ENCODE peak calls at places on chromosome 17, in seven cellular contexts. V, W, N, A, E, M and P are unnamed samples.

GRCh38 chr17:13346996-13347762 is 254.6 kb downstream of the HS3ST3A1 start:
- DNase-seq in E (no peak), V (no peak), A (no peak), W (peak), M (peak), N (peak), P (no peak)

GRCh38 chr17:8338806-8339205 is 834 bp upstream of the ODF4 start:
- DNase-seq in V (no peak), E (no peak), A (no peak), N (no peak), M (no peak), W (no peak), P (no peak)

GRCh38 chr17:76869209-76869877 is 1.1 kb downstream of the MGAT5B start:
- DNase-seq in V (no peak), A (no peak), M (no peak), W (no peak), N (no peak), E (no peak), P (no peak)

GRCh38 chr17:65772989-65773388 is 211.5 kb upstream of the AXIN2 start:
- DNase-seq in N (no peak), M (no peak), V (no peak), A (no peak), E (no peak), W (no peak), P (no peak)

GRCh38 chr17:72193395-72194106 is 72.7 kb downstream of the SOX9 start:
- DNase-seq in M (no peak), W (no peak), A (no peak), N (no peak), E (peak), V (no peak), P (no peak)

GRCh38 chr17:80216473-80217456 is 3.4 kb downstream of the SGSH start:
- DNase-seq in W (no peak), E (no peak), M (no peak), A (no peak), V (no peak), N (no peak), P (no peak)

GRCh38 chr17:48074322-48075054 is 26.3 kb downstream of the NFE2L1 start:
- DNase-seq in E (peak), W (peak), V (no peak), M (no peak), A (peak), N (no peak), P (no peak)

GRCh38 chr17:6913608-6914443 is 82.0 kb upstream of the ALOX12 start:
- DNase-seq in E (peak), W (peak), V (peak), A (peak), M (no peak), N (no peak), P (peak)

GRCh38 chr17:14919049-14919545 is 346.0 kb downstream of the PMP22 start:
- DNase-seq in N (no peak), E (no peak), M (no peak), V (no peak), W (no peak), A (no peak), P (no peak)

GRCh38 chr17:43563262-43564079 is 17.3 kb upstream of the ETV4 start:
- DNase-seq in M (no peak), N (no peak), E (no peak), W (no peak), V (no peak), A (no peak), P (no peak)

GRCh38 chr17:47813077-47813476 is 8.5 kb downstream of the OSBPL7 start:
- DNase-seq in A (no peak), M (peak), E (no peak), W (no peak), V (no peak), N (no peak), P (no peak)

GRCh38 chr17:59510611-59511010 is 54.8 kb upstream of the DHX40 start:
- DNase-seq in M (no peak), N (no peak), E (no peak), A (no peak), V (no peak), W (no peak), P (no peak)
- H3K27ac ChIP-seq in M (no peak), N (no peak), E (no peak), A (no peak), V (no peak), W (no peak), P (no peak)

DNA sequence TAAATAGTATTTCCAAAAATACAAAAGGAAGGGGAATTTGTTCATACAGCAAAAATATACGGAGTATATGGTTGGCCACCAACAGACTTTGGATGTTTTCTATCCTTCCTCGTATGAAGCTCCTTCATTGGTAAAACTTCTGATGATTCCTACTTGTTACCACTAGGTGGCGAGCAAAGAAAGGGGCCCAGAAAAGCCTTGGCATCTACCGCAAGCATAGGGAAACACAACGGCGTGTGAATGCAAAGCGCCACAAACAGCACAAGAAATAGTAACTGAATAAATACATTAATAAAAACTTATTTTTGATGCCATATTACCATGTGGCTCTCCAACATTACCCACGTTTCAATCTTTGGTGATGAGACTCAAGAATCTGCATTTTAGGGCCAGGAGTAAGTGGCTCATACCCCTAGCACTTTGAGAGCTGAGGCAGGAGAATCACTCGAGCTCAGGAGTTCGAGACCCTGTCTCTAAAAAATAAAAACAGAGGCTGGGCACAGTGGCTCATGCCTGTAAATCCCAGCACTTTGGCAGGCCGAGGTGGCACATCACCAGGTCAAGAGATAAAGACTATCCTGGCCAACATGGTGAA is 34.5 kb downstream of the YWHAE start:
- DNase-seq in E (no peak), W (peak), V (no peak), A (peak), N (peak), M (no peak), P (peak)
- H3K27ac ChIP-seq in E (peak), W (peak), V (peak), A (no peak), N (peak), M (peak), P (no peak)

DNA sequence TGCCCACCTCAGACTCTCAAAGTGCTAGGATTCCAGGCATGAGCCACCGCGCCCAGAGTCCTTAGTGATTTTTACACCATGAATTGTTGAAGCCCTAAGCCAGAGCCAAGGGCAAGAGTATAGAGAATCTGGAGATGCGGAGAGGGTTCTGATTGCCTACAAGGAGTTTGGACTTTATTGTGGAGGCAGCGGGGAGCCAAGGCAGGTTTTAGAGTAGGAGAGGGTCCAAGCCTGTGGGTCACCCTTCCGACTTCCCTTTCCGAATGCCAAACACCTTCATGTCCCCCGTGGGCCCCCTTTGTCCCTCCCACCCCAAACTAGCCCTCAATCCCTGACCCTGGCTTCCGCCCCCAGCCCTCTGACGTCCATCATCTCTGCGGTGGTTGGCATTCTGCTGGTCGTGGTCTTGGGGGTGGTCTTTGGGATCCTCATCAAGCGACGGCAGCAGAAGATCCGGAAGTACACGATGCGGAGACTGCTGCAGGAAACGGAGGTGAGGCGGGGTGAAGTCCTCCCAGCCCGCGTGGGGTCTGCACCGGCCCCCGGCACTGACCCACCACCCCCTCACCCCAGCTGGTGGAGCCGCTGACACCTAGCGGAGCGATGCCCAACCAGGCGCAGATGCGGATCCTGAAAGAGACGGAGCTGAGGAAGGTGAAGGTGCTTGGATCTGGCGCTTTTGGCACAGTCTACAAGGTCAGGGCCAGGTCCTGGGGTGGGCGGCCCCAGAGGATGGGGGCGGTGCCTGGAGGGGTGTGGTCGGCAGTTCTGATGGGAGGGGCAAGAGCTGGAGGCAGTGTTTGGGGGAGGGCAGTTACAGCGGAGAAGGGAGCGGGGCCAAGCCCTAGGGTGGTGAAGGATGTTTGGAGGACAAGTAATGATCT is 7.1 kb downstream of the MIEN1 start:
- DNase-seq in E (no peak), A (no peak), N (no peak), V (no peak), M (no peak), W (no peak), P (no peak)
- H3K27ac ChIP-seq in E (no peak), A (no peak), N (no peak), V (no peak), M (no peak), W (peak), P (no peak)

DNA sequence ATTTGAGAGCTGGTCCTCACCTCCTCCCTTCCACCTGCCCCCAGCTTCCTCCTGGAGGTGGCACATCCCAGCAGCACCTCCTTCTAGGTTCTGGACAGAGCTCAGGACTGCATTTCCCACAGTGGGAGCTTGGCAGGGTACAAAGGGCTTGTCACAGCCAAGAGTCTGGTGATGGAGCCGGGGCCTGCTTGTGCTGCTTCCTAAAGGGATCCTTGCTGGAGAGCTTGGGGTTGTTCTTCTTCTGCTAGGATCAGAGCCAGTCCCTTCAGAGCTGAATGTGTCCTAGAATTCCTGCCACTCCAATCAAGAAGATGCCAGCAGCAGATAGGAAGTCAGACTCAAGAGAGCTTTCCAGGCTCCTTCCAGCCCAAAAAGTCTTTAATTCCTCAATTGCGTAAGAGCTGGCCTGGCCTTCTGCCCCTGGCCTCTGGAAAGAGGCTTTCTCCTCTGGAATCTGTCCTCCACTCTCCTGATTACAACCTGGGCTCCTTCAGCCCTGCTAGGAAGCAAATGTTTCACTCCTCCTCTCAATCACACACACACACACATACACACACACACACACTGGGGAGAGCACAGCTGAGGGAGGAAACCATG is 4.4 kb downstream of the CD300E start:
- DNase-seq in N (no peak), M (no peak), A (no peak), W (no peak), E (peak), V (no peak), P (no peak)
- H3K27ac ChIP-seq in N (no peak), M (no peak), A (no peak), W (no peak), E (no peak), V (no peak), P (no peak)

GRCh38 chr17:82776454-82776853 is 24.6 kb downstream of the TBCD start:
- DNase-seq in V (no peak), W (no peak), N (no peak), M (no peak), A (no peak), E (no peak), P (no peak)

GRCh38 chr17:82781894-82782274 is 30.0 kb downstream of the TBCD start:
- DNase-seq in E (peak), A (peak), V (peak), N (peak), M (no peak), W (peak), P (peak)

GRCh38 chr17:82780195-82780594 is 28.3 kb downstream of the TBCD start:
- DNase-seq in M (no peak), E (no peak), V (no peak), N (no peak), W (no peak), A (no peak), P (no peak)

GRCh38 chr17:82780981-82781893 is 29.4 kb downstream of the TBCD start:
- DNase-seq in A (no peak), W (no peak), V (no peak), N (no peak), E (no peak), M (no peak), P (no peak)

DNA sequence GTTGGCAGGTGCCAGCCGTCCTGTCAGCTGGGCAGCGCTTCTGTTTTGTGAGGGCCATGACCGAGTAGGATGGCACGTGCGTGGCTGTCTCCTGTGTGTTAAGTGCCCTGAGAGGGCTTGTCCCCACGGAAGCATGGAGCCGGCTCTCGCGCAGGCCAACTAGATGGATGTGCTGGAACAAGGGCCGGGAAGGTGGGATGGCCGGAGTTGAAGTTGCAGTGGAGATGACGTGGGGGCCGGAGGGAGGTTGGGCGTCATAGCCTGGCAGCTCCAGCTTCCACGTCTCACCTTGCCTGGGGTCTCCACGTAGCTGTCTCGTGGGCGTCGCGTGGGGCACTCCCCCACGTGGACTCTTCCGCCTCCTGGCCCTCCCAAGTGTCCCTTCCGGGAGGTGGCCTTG is 27.7 kb downstream of the TBCD start:
- DNase-seq in M (no peak), W (no peak), E (no peak), N (no peak), V (no peak), A (no peak), P (no peak)
- H3K27ac ChIP-seq in M (no peak), W (peak), E (no peak), N (no peak), V (no peak), A (no peak), P (no peak)

GRCh38 chr17:21202512-21202911 is 11.4 kb downstream of the TMEM11 start:
- DNase-seq in N (no peak), M (no peak), W (no peak), V (no peak), E (no peak), A (no peak), P (no peak)

GRCh38 chr17:21199856-21200255 is 14.1 kb downstream of the TMEM11 start:
- DNase-seq in M (no peak), A (no peak), N (no peak), W (no peak), V (no peak), E (no peak), P (no peak)

GRCh38 chr17:21201874-21202273 is 12.1 kb downstream of the TMEM11 start:
- DNase-seq in E (no peak), V (no peak), N (no peak), M (no peak), A (no peak), W (no peak), P (no peak)

GRCh38 chr17:21200590-21201301 is 13.2 kb downstream of the TMEM11 start:
- DNase-seq in M (no peak), N (no peak), E (no peak), V (no peak), W (no peak), A (no peak), P (no peak)

GRCh38 chr17:21201302-21201602 is 12.7 kb downstream of the TMEM11 start:
- DNase-seq in A (no peak), M (no peak), E (no peak), N (no peak), W (no peak), V (no peak), P (no peak)
- H3K27ac ChIP-seq in A (no peak), M (no peak), E (peak), N (no peak), W (peak), V (no peak), P (no peak)

GRCh38 chr17:45376606-45377005 is 56.1 kb downstream of the ARHGAP27 start:
- DNase-seq in E (no peak), V (peak), W (no peak), M (no peak), N (no peak), A (no peak), P (no peak)
- H3K27ac ChIP-seq in E (no peak), V (no peak), W (peak), M (no peak), N (no peak), A (no peak), P (no peak)

GRCh38 chr17:57982452-57983170 is 5.4 kb downstream of the VEZF1 start:
- DNase-seq in W (no peak), A (no peak), V (no peak), E (no peak), M (no peak), N (no peak), P (no peak)
- H3K27ac ChIP-seq in W (peak), A (no peak), V (no peak), E (peak), M (no peak), N (no peak), P (peak)